ENCODE peak calls at places on chromosome 18, in four cellular contexts. C, S, I and R are unnamed samples.

GRCh38 chr18:79197531-79197930 is 128.3 kb downstream of the ATP9B start:
- DNase-seq in S (no peak), I (no peak), C (no peak), R (no peak)

GRCh38 chr18:39660141-39660540 is 2094.5 kb upstream of the CELF4 start:
- DNase-seq in S (no peak), I (no peak), C (peak), R (peak)

GRCh38 chr18:42113529-42114191 is 158.6 kb downstream of the PIK3C3 start:
- DNase-seq in S (no peak), C (peak), I (peak), R (peak)

GRCh38 chr18:49168281-49168680 is 217.5 kb upstream of the SMAD7 start:
- DNase-seq in I (no peak), S (no peak), C (no peak), R (no peak)

GRCh38 chr18:44627245-44627644 is 53.4 kb upstream of the SETBP1 start:
- DNase-seq in S (no peak), C (peak), I (no peak), R (no peak)

GRCh38 chr18:36127866-36128845 is 984 bp downstream of the SLC39A6 start:
- DNase-seq in I (no peak), C (peak), S (no peak), R (peak)

GRCh38 chr18:79902640-79903039 is 48.8 kb downstream of the SLC66A2 start:
- DNase-seq in I (no peak), C (no peak), S (no peak), R (no peak)

GRCh38 chr18:3248062-3248669 is 565 bp downstream of the MYL12A start:
- DNase-seq in I (peak), C (peak), S (no peak), R (peak)

GRCh38 chr18:80200932-80201672 is 46.2 kb downstream of the PARD6G start:
- DNase-seq in C (no peak), I (no peak), S (no peak), R (peak)

GRCh38 chr18:37980556-37980955 is 415.0 kb upstream of the CELF4 start:
- DNase-seq in S (no peak), C (no peak), I (no peak), R (no peak)

GRCh38 chr18:37429768-37430167 is 135.8 kb downstream of the CELF4 start:
- DNase-seq in S (peak), C (no peak), I (peak), R (no peak)

GRCh38 chr18:5643288-5643687 is 99.5 kb upstream of the EPB41L3 start:
- DNase-seq in I (no peak), C (no peak), S (no peak), R (no peak)

GRCh38 chr18:79047556-79048244 is 21.5 kb upstream of the ATP9B start:
- DNase-seq in C (no peak), I (no peak), S (no peak), R (no peak)

GRCh38 chr18:76468345-76469275 is 26.4 kb downstream of the ZNF516 start:
- DNase-seq in C (no peak), I (peak), S (no peak), R (no peak)

GRCh38 chr18:79746730-79747129 is 51.0 kb upstream of the KCNG2 start:
- DNase-seq in C (no peak), S (no peak), I (no peak), R (no peak)

GRCh38 chr18:43486462-43486861 is 209.2 kb upstream of the SYT4 start:
- DNase-seq in S (peak), C (no peak), I (no peak), R (no peak)

GRCh38 chr18:50830544-50830943 is 10.7 kb upstream of the MRO start:
- DNase-seq in S (no peak), C (no peak), I (no peak), R (no peak)

GRCh38 chr18:35376393-35376741 is 770 bp downstream of the ZNF396 start:
- DNase-seq in C (no peak), I (peak), S (no peak), R (no peak)

GRCh38 chr18:46322941-46323340 is 218.8 kb downstream of the HAUS1 start:
- DNase-seq in I (no peak), C (no peak), S (no peak), R (no peak)

GRCh38 chr18:31513189-31513907 is 15.4 kb downstream of the DSG2 start:
- DNase-seq in C (peak), I (no peak), S (no peak), R (peak)

GRCh38 chr18:35822431-35822830 is 150.0 kb upstream of the RMP24 start:
- DNase-seq in I (no peak), S (no peak), C (no peak), R (no peak)

GRCh38 chr18:53004798-53005197 is 664.8 kb downstream of the DCC start:
- DNase-seq in I (no peak), C (no peak), S (no peak), R (no peak)

GRCh38 chr18:73683618-73684238 is 463.9 kb downstream of the FBXO15 start:
- DNase-seq in I (no peak), S (no peak), C (peak), R (no peak)

DNA sequence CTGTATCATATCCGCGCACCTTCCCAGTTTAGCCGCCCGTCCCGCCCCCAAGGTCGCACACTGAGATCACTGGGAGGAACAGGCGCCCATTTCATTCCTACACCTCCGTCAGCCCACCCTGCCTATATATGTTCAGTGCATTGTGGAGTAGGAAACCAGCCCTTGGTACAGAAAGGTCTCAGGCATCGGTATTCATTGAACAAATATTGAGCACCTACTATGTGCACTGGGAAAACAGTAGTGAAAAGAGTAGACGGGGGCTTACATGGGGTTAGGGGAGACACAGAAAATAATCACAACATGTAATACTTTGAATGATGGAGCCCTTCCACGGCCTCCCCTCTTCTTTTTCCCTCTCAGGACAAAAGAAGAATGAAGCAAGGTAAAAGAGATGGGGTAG is 760 bp upstream of the FECH start:
- DNase-seq in C (no peak), I (no peak), S (no peak), R (no peak)
- TF ChIP-seq CTCF in C (no peak), I (no peak), S (no peak), R (no peak)

DNA sequence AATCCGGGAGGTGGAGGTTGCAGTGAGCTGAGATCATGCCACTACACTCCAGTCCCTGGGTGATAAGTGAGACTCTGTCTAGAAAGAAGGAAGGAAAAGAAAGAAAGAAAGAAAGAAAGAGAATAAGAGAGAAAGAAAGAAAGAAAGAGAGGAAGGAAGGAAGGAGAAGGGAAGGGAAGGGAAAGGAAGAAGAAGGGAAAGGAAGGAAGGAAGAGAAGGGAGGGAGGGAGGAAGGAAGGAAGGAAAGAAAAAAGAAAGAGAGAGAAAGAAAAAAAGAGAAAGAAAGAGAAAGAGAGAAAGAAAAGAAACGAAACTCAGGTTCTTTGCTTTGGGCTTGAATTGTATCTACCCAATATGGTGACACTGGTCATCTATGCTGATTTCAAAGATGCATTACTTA is 102.3 kb upstream of the GATA6 start:
- DNase-seq in S (no peak), I (no peak), C (no peak), R (no peak)
- H3K4me3 ChIP-seq in S (no peak), I (no peak), C (no peak), R (no peak)

GRCh38 chr18:11574545-11574944 is 34.9 kb upstream of the SLC35G4 start:
- DNase-seq in S (no peak), I (no peak), C (no peak), R (no peak)

GRCh38 chr18:11567391-11567790 is 42.0 kb upstream of the SLC35G4 start:
- DNase-seq in C (no peak), S (no peak), I (no peak), R (no peak)

GRCh38 chr18:11572201-11572600 is 37.2 kb upstream of the SLC35G4 start:
- DNase-seq in S (no peak), I (no peak), C (no peak), R (no peak)

GRCh38 chr18:11570073-11570588 is 39.3 kb upstream of the SLC35G4 start:
- DNase-seq in I (no peak), C (no peak), S (no peak), R (no peak)

GRCh38 chr18:11570770-11571169 is 38.6 kb upstream of the SLC35G4 start:
- DNase-seq in S (no peak), I (no peak), C (peak), R (peak)
- TF ChIP-seq CTCF in S (no peak), I (peak), C (peak), R (peak)

GRCh38 chr18:58659691-58660090 is 11.6 kb upstream of the MALT1 start:
- DNase-seq in C (no peak), I (no peak), S (no peak), R (no peak)
- H3K4me3 ChIP-seq in C (no peak), I (no peak), S (no peak), R (no peak)

DNA sequence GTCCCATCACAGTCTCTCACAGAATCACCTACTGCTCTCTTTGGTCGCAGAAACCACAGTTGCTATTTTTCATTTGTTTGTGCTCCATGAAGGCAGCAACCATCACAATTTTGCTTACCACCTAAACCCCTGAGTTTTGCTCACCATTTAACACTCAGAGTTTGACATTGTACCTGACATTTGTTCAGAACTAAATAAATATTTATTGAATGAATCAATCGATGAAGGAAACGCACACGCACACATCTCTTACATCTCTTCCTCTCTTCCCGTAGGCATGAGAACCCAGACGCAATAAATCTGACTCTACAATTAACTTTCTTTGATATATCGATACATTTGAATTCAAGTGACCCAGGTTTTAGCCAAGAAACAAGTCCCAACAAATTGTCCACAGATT is 105.5 kb upstream of the RNF152 start:
- DNase-seq in C (no peak), I (no peak), S (no peak), R (no peak)
- TF ChIP-seq CTCF in C (no peak), I (no peak), S (no peak), R (no peak)

GRCh38 chr18:7760967-7761946 is 194.1 kb downstream of the PTPRM start:
- DNase-seq in S (no peak), I (no peak), C (peak), R (peak)

GRCh38 chr18:7758764-7759163 is 191.6 kb downstream of the PTPRM start:
- DNase-seq in C (no peak), S (no peak), I (no peak), R (no peak)

GRCh38 chr18:7766383-7766782 is 199.3 kb downstream of the PTPRM start:
- DNase-seq in I (no peak), S (no peak), C (no peak), R (no peak)

GRCh38 chr18:7766817-7767216 is 199.7 kb downstream of the PTPRM start:
- DNase-seq in C (no peak), I (no peak), S (no peak), R (no peak)

DNA sequence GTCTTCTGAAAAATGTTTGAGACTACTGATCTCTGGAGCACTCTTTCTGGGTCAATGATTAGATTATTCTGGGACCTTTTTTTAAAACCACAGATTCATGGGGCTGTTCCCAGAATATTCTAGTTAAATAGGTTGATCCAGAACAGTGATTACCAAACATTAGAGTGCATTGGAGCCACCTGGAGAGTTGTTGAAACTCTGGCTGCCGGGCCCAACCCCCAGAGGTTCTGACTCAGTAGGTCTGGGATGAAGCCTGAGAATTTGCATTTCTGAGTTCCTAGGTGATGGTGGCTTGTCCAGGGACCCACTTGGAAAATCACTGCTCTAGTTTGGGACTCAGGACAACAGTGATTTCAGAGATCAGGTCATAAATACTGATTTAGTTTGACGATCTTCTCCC is 197.3 kb downstream of the PTPRM start:
- DNase-seq in S (no peak), I (no peak), C (no peak), R (no peak)
- H3K4me3 ChIP-seq in S (no peak), I (no peak), C (no peak), R (no peak)

GRCh38 chr18:12092398-12093229 is 1.0 kb upstream of the ANKRD62 start:
- DNase-seq in I (peak), S (peak), C (no peak), R (no peak)
- TF ChIP-seq CTCF in I (no peak), S (peak), C (no peak), R (no peak)

GRCh38 chr18:12408247-12408869 is 629 bp downstream of the PRELID3A start:
- DNase-seq in C (no peak), I (no peak), S (no peak), R (peak)
- H3K4me3 ChIP-seq in C (peak), I (peak), S (peak), R (peak)